ENCODE peak calls at places on chromosomes 16 and 17, in six cellular contexts. S is hepatocyte, X is neural progenitor cell, C is prostate gland, N is IMR-90, W is body of pancreas. J is an unnamed sample.

GRCh38 chr16:19240494-19240893 is 45.0 kb upstream of the CLEC19A start:
- DNase-seq in S (no peak), X (no peak), C (no peak), N (no peak), W (no peak), J (no peak)

GRCh38 chr16:16857603-16858283 is 478.8 kb downstream of the NPIPA7 start:
- DNase-seq in S (peak; percentile 36), X (no peak), C (peak; percentile 10), N (no peak), W (no peak), J (no peak)

GRCh38 chr17:53724726-53725125 is 98.0 kb upstream of the KIF2B start:
- DNase-seq in S (peak; percentile 7), X (no peak), C (no peak), N (no peak), W (no peak), J (no peak)

GRCh38 chr17:4891405-4892062 is 7.8 kb upstream of the C17orf107 start:
- DNase-seq in S (no peak), X (no peak), C (no peak), N (no peak), W (no peak), J (no peak)

GRCh38 chr17:249236-249993 is 68.0 kb upstream of the DOC2B start:
- DNase-seq in S (no peak), X (no peak), C (no peak), N (no peak), W (peak; percentile 43), J (no peak)

GRCh38 chr16:83878838-83879237 is 20.1 kb upstream of the MLYCD start:
- DNase-seq in S (peak; percentile 61), X (peak; percentile 52), C (peak; percentile 16), N (peak; percentile 60), W (no peak), J (no peak)

GRCh38 chr16:14291941-14292825 is 221.1 kb downstream of the MRTFB start:
- DNase-seq in S (no peak), X (no peak), C (no peak), N (no peak), W (no peak), J (no peak)

GRCh38 chr17:79902146-79902791 is 63.0 kb upstream of the CBX4 start:
- DNase-seq in S (peak; percentile 5), X (no peak), C (no peak), N (no peak), W (no peak), J (no peak)

GRCh38 chr17:1870592-1870991 is 40.8 kb downstream of the RPA1 start:
- DNase-seq in S (no peak), X (no peak), C (no peak), N (no peak), W (no peak), J (no peak)

GRCh38 chr17:72518810-72519597 is 398.2 kb downstream of the SOX9 start:
- DNase-seq in S (peak; percentile 87), X (no peak), C (peak; percentile 79), N (no peak), W (peak; percentile 86), J (no peak)

GRCh38 chr16:2529061-2529931 is 1.9 kb downstream of the CEMP1 start:
- DNase-seq in S (no peak), X (no peak), C (no peak), N (peak; percentile 12), W (no peak), J (peak; percentile 60)

GRCh38 chr16:290015-290680 is 7.2 kb downstream of the PDIA2 start:
- DNase-seq in S (no peak), X (no peak), C (no peak), N (no peak), W (peak; percentile 70), J (no peak)

GRCh38 chr16:13961099-13961811 is 41.3 kb downstream of the ERCC4 start:
- DNase-seq in S (peak; percentile 54), X (no peak), C (no peak), N (peak; percentile 59), W (no peak), J (no peak)

GRCh38 chr16:82344157-82344556 is 174.1 kb upstream of the MPHOSPH6 start:
- DNase-seq in S (peak; percentile 28), X (peak; percentile 47), C (peak; percentile 41), N (no peak), W (peak; percentile 25), J (no peak)

GRCh38 chr17:2025220-2025621 is at the start of gene RTN4RL1:
- DNase-seq in S (peak; percentile 61), X (peak; percentile 81), C (peak; percentile 81), N (no peak), W (peak; percentile 74), J (peak; percentile 38)

GRCh38 chr17:37744961-37745800 is at the start of gene HNF1B:
- DNase-seq in S (peak; percentile 81), X (peak; percentile 56), C (peak; percentile 74), N (no peak), W (peak; percentile 81), J (no peak)

GRCh38 chr17:63696381-63696961 is 3.5 kb downstream of the LIMD2 start:
- DNase-seq in S (no peak), X (peak; percentile 75), C (no peak), N (no peak), W (no peak), J (peak; percentile 58)

GRCh38 chr17:11935734-11936406 is 61.4 kb downstream of the ZNF18 start:
- DNase-seq in S (peak; percentile 71), X (peak; percentile 69), C (peak; percentile 38), N (peak; percentile 33), W (no peak), J (peak; percentile 24)

GRCh38 chr16:49972280-49972679 is 52.7 kb upstream of the CNEP1R1 start:
- DNase-seq in S (no peak), X (no peak), C (no peak), N (no peak), W (no peak), J (no peak)

GRCh38 chr17:46782250-46782953 is 36.1 kb downstream of the WNT3 start:
- DNase-seq in S (peak; percentile 67), X (peak; percentile 62), C (no peak), N (no peak), W (peak; percentile 74), J (peak; percentile 55)

GRCh38 chr16:68005786-68006286 is 6.6 kb upstream of the DPEP2 start:
- DNase-seq in S (no peak), X (no peak), C (no peak), N (no peak), W (no peak), J (no peak)

GRCh38 chr17:49880291-49881053 is 32.6 kb upstream of the TAC4 start:
- DNase-seq in S (peak; percentile 92), X (peak; percentile 94), C (peak; percentile 58), N (peak; percentile 44), W (peak; percentile 82), J (peak; percentile 84)

GRCh38 chr17:78474631-78475146 is 96.2 kb downstream of the PGS1 start:
- DNase-seq in S (no peak), X (no peak), C (no peak), N (no peak), W (no peak), J (no peak)

GRCh38 chr16:876523-877241 is 76.1 kb upstream of the GNG13 start:
- DNase-seq in S (no peak), X (no peak), C (no peak), N (no peak), W (no peak), J (no peak)

DNA sequence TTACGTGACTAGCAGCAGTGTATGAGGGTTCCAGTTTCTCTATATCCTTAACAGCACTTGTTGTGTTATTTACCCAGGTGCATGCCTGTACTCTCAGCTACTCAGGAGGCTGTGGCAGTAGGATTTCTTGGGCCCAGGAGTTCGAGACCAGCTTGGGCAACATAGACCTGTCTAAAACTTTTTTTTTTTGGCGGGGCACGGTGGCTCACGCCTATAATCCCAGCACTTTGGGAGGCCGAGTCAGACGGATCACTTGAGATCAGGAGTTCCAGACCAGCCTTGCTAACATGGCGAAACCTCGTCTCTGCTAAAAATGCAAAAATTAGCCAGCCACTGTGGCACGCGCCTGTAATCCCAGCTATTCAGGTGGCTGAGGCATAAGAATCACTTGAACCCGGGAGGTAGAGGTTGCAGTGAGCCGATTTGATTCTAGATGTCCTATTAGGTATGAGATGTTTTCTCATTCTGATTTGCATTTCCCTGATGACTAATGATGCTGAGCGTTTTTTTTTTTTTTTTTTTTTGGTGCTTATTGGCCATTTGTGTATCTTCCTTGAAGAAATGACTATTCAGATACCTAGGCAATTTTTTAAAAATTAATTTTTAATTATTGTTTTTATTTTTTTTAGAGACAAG is 13.4 kb downstream of the CASC3 start:
- DNase-seq in S (no peak), X (no peak), C (no peak), N (no peak), W (no peak), J (no peak)
- H3K27me3 ChIP-seq in S (no peaks in the 10 kb centered on the region), X (no peaks in the 10 kb centered on the region), C (no peaks in the 10 kb centered on the region), N (no peaks in the 10 kb centered on the region), W (no peaks in the 10 kb centered on the region), J (no peaks in the 10 kb centered on the region)

GRCh38 chr16:11613381-11614303 is 26.9 kb upstream of the LITAF start:
- DNase-seq in S (peak; percentile 48), X (no peak), C (no peak), N (no peak), W (no peak), J (no peak)
- H3K9me3 ChIP-seq in S (no peaks in the 10 kb centered on the region), X (no peaks in the 10 kb centered on the region), C (no peaks in the 10 kb centered on the region), N (no peaks in the 10 kb centered on the region), W (no peaks in the 10 kb centered on the region), J (no peaks in the 10 kb centered on the region)

GRCh38 chr16:89202422-89203215 is 2.3 kb upstream of the SLC22A31 start:
- DNase-seq in S (no peak), X (peak; percentile 42), C (no peak), N (no peak), W (no peak), J (no peak)
- H3K27me3 ChIP-seq in S (peaks cover 48% of the 10 kb centered on the region), X (peaks cover 92% of the 10 kb centered on the region), C (peaks cover 9% of the 10 kb centered on the region), N (peaks cover 37% of the 10 kb centered on the region), W (peaks cover 12% of the 10 kb centered on the region), J (peaks cover 78% of the 10 kb centered on the region)

GRCh38 chr17:70868134-70868533 is 698.8 kb downstream of the KCNJ2 start:
- DNase-seq in S (no peak), X (no peak), C (no peak), N (no peak), W (no peak), J (no peak)

GRCh38 chr17:70863436-70864248 is 694.3 kb downstream of the KCNJ2 start:
- DNase-seq in S (no peak), X (no peak), C (no peak), N (peak; percentile 20), W (peak; percentile 40), J (no peak)

GRCh38 chr17:70862295-70862694 is 693.0 kb downstream of the KCNJ2 start:
- DNase-seq in S (no peak), X (no peak), C (no peak), N (no peak), W (no peak), J (no peak)

GRCh38 chr17:70869402-70870085 is 700.2 kb downstream of the KCNJ2 start:
- DNase-seq in S (no peak), X (peak; percentile 37), C (no peak), N (no peak), W (no peak), J (peak; percentile 9)

DNA sequence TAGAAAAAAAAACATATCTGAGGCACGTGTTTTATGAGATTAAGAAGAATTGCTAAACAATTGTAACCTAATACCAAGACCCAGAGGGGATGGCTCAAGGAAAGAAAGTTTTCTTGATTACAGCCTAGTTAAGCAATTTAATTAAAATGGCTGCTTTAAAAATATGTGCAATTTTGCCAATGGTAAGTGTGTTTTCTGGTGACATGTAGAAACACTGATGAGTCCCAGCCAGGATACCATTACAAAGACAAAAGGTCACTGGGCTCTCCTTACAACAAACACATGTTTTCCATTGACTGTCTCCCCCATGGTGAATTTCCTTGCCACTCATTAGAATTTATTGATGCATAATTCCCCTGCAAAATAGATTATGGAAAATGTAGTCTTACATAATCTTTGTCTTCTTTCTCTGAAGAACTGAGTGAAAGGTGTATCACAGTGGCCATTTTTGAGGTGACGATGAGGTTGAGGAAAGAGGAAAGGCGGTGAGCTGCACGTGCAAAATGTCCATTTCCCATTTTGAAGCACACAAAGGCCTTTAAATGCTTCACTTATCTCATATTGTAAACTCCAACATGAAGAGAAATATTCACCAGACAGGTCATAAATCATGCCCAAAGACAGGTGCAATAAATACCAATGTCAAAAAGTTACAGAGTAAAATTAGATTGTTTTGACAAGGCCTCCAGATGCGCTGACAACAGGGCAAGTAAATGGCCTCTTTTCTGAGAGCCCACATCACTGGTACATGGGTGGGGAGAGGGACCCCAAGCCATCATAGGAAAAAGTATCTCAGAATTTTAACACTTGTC is 696.9 kb downstream of the KCNJ2 start:
- DNase-seq in S (no peak), X (no peak), C (no peak), N (no peak), W (no peak), J (no peak)
- H3K9me3 ChIP-seq in S (no peaks in the 10 kb centered on the region), X (no peaks in the 10 kb centered on the region), C (no peaks in the 10 kb centered on the region), N (no peaks in the 10 kb centered on the region), W (no peaks in the 10 kb centered on the region), J (no peaks in the 10 kb centered on the region)